ENCODE peak calls at places on chromosomes 16 and 17, in four cellular contexts. C is fibroblast of lung, H is body of pancreas, S is GM23338. M is an unnamed sample.
A peak's percentile ranks its signal among the peaks of the same experiment; 100 is the strongest.

GRCh38 chr17:76532072-76532651 is 5.3 kb downstream of the CYGB start:
- DNase-seq in C (peak; percentile 56), H (no peak), S (no peak), M (no peak)

GRCh38 chr16:66935319-66936011 is at the start of gene CES2:
- DNase-seq in C (peak; percentile 46), H (peak; percentile 81), S (peak; percentile 21), M (peak; percentile 89)

GRCh38 chr16:72649254-72649944 is 398.5 kb downstream of the ZFHX3 start:
- DNase-seq in C (no peak), H (no peak), S (peak; percentile 3), M (no peak)

GRCh38 chr16:73149329-73149728 is 101.4 kb upstream of the ZFHX3 start:
- DNase-seq in C (no peak), H (peak; percentile 23), S (no peak), M (no peak)

GRCh38 chr17:1573932-1574696 is 11.5 kb upstream of the PITPNA start:
- DNase-seq in C (peak; percentile 60), H (peak; percentile 91), S (peak; percentile 86), M (peak; percentile 92)

GRCh38 chr17:74163271-74163821 is 40.1 kb upstream of the RPL38 start:
- DNase-seq in C (no peak), H (no peak), S (peak; percentile 39), M (no peak)

GRCh38 chr17:78956254-78956653 is 23.5 kb downstream of the LGALS3BP start:
- DNase-seq in C (no peak), H (no peak), S (no peak), M (no peak)

GRCh38 chr16:67200491-67200890 is 1.6 kb downstream of the ELMO3 start:
- DNase-seq in C (no peak), H (no peak), S (no peak), M (no peak)

GRCh38 chr17:11705111-11705510 is 106.8 kb downstream of the DNAH9 start:
- DNase-seq in C (no peak), H (peak; percentile 14), S (no peak), M (no peak)

GRCh38 chr17:79788989-79789942 is 7.6 kb downstream of the CBX8 start:
- DNase-seq in C (no peak), H (no peak), S (peak; percentile 88), M (no peak)

GRCh38 chr17:10429416-10430045 is 7.8 kb upstream of the MYH8 start:
- DNase-seq in C (peak; percentile 11), H (no peak), S (peak; percentile 14), M (no peak)

GRCh38 chr17:60926466-60927183 is 249.0 kb downstream of the BCAS3 start:
- DNase-seq in C (peak; percentile 27), H (no peak), S (no peak), M (no peak)

GRCh38 chr17:57694051-57694450 is 51.0 kb downstream of the CCDC182 start:
- DNase-seq in C (no peak), H (no peak), S (no peak), M (no peak)

DNA sequence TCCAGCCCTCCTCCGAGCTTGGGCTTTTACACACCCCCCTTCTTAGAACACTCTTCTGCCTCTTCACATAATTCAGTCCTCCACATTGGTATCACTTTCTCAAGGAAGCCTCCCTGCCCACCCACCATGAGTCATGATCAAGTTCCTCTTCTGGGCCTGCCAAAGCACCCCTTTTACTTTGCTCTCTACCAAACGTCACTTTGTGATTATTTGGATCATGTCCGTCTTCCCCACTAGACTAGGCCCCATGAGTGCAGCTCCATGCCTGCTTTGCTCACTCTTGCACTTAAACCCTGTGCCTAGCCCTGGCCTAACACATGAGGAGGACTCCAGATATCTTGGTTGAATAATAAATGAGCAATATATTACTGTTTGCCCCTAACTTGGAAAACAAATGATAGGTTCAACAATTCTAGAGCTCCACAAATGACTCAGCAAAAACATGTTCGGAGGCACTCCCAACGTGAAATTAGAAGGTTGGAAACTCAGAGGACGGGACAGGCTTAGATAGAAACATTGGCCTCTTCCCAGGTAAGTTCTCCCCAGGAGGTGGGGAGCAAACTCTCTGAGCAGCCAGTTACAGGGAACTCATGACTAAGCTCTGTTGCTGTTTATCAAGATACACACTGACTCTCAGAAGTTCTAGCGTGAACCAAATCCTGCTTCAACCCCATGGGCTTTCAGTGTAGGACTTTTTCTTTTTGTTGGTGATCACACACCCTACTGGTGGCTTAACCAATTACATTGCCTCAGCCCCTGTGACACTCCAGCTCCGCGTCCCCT is 28.3 kb downstream of the G6PC1 start:
- DNase-seq in C (peak; percentile 82), H (peak; percentile 81), S (peak; percentile 87), M (peak; percentile 76)
- H3K27ac ChIP-seq in C (peak overlapping the region; percentile 1), H (peak overlapping the region; percentile 76), S (no peak overlapping the region), M (peak overlapping the region; percentile 89)

GRCh38 chr17:28724500-28725165 is 1.4 kb downstream of the TLCD1 start:
- DNase-seq in C (no peak), H (no peak), S (peak; percentile 41), M (no peak)
- H3K27ac ChIP-seq in C (peak overlapping the region; percentile 68), H (peak overlapping the region; percentile 95), S (peak overlapping the region; percentile 95), M (peak overlapping the region; percentile 99)

DNA sequence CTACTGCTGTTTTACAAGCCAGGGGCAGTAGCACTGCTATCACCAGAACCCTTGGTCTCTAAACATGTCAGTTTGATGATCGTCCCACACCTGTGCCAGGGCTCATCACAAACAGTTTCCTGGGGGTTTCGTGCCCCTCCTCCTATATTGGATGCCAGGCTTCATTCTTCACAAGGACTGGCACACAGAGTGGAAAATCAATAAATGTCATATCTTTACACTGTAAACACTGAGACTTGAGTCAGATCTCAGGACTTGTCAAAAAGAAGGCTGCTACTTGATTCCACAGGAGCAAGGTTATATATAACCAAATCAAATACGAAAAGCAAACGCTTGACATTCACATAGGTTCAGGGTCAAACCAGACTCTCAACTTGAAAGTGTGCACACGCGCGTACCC is 39.3 kb upstream of the CLEC18B start:
- DNase-seq in C (no peak), H (no peak), S (no peak), M (no peak)
- H3K27ac ChIP-seq in C (no peak overlapping the region), H (no peak overlapping the region), S (no peak overlapping the region), M (no peak overlapping the region)

GRCh38 chr17:39563476-39563875 is 44.2 kb downstream of the NEUROD2 start:
- DNase-seq in C (peak; percentile 23), H (no peak), S (peak; percentile 81), M (no peak)
- H3K27ac ChIP-seq in C (no peak overlapping the region), H (no peak overlapping the region), S (no peak overlapping the region), M (no peak overlapping the region)

GRCh38 chr16:1049113-1049975 is 23.2 kb upstream of the SSTR5 start:
- DNase-seq in C (no peak), H (no peak), S (no peak), M (no peak)
- H3K27ac ChIP-seq in C (no peak overlapping the region), H (no peak overlapping the region), S (no peak overlapping the region), M (no peak overlapping the region)

DNA sequence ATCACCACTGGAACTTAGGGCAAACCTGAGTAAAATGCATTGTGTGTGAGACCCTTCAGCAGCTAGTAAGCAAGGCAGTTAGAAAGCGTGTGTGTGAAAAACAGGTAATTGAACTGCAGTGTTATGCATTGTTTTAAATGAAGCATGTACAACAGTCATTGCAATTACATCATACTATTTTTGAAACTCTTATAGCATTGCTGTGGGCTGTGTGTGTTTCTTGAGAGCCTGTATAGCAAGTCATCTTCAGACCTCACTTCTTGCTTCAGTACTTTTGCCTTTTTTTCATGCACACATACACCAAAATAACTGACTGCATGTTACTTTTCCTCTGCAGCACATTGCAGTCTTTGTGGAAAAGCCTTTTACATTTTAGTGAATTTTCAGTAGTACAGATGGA is 19.2 kb downstream of the PTRH2 start:
- DNase-seq in C (peak; percentile 35), H (no peak), S (no peak), M (no peak)
- H3K27ac ChIP-seq in C (no peak overlapping the region), H (no peak overlapping the region), S (peak overlapping the region; percentile 32), M (no peak overlapping the region)

GRCh38 chr17:71163121-71163812 is 957.6 kb upstream of the SOX9 start:
- DNase-seq in C (peak; percentile 86), H (peak; percentile 90), S (no peak), M (no peak)
- H3K27ac ChIP-seq in C (no peak overlapping the region), H (peak overlapping the region; percentile 61), S (no peak overlapping the region), M (no peak overlapping the region)

DNA sequence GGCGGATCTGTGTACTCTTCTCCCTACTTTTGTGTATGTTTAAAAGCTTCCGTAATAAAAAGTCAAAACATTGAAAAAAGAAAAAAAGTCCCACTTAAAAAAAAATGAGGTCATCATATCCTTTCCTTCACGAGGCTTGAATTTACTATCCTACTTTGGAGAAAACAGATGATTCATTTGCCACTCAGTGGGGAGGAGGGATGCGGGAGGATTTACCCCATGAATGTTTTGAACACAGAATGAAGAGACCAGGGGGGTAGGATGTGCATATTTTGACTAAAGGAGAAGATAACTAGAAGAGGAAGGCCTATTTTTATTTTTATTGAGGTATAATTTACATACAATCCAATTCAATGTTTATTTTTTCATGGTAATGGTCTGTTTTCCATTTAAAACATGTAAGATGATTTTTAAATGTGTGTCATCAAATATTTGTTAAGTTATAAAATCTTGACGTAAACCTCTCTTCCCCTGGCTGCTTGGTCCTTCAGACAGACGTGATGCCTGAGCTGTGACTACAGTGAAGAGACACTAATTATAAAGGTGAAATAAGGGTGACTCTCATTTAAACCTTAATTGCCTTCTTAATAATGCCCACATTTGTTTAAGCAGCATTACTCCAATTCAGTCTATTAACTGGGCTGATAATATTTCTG is 135.4 kb upstream of the AXIN2 start:
- DNase-seq in C (peak; percentile 71), H (no peak), S (no peak), M (no peak)
- H3K27ac ChIP-seq in C (no peak overlapping the region), H (no peak overlapping the region), S (peak overlapping the region; percentile 6), M (no peak overlapping the region)